ENCODE peak calls at places on chromosome 21, in four cellular contexts. One of them, this sample, is unnamed.

GRCh38 chr21:36909901-36910561 is 56.4 kb downstream of the HLCS start:
- DNase-seq in endothelial cell: no peak
- DNase-seq in T-helper 2 cell treated with Interferon-gamma antibody and Interleukin-4, amounts not matched to agents 5 μg/mL and 100 μg/mL, for 36 hours: no peak
- DNase-seq in RPMI7951: peak
- DNase-seq in this sample: peak

GRCh38 chr21:41247561-41247968 is 69.0 kb upstream of the FAM3B start:
- DNase-seq in endothelial cell: no peak
- DNase-seq in T-helper 2 cell treated with Interferon-gamma antibody and Interleukin-4, amounts not matched to agents 5 μg/mL and 100 μg/mL, for 36 hours: no peak
- DNase-seq in RPMI7951: no peak
- DNase-seq in this sample: no peak

GRCh38 chr21:32979598-32980268 is 46.0 kb upstream of the OLIG2 start:
- DNase-seq in endothelial cell: no peak
- DNase-seq in T-helper 2 cell treated with Interferon-gamma antibody and Interleukin-4, amounts not matched to agents 5 μg/mL and 100 μg/mL, for 36 hours: no peak
- DNase-seq in RPMI7951: no peak
- DNase-seq in this sample: no peak

GRCh38 chr21:45767071-45768006 is 123.8 kb downstream of the PCBP3 start:
- DNase-seq in RPMI7951: no peak
- DNase-seq in endothelial cell: no peak
- DNase-seq in T-helper 2 cell treated with Interferon-gamma antibody and Interleukin-4, amounts not matched to agents 5 μg/mL and 100 μg/mL, for 36 hours: peak
- DNase-seq in this sample: no peak

GRCh38 chr21:37206531-37206930 is 60.6 kb downstream of the VPS26C start:
- DNase-seq in endothelial cell: no peak
- DNase-seq in T-helper 2 cell treated with Interferon-gamma antibody and Interleukin-4, amounts not matched to agents 5 μg/mL and 100 μg/mL, for 36 hours: no peak
- DNase-seq in RPMI7951: no peak
- DNase-seq in this sample: no peak

GRCh38 chr21:41642399-41642798 is 124.5 kb downstream of the RIPK4 start:
- DNase-seq in RPMI7951: peak
- DNase-seq in endothelial cell: no peak
- DNase-seq in T-helper 2 cell treated with Interferon-gamma antibody and Interleukin-4, amounts not matched to agents 5 μg/mL and 100 μg/mL, for 36 hours: no peak
- DNase-seq in this sample: no peak

GRCh38 chr21:32391755-32392154 is 1.1 kb downstream of the URB1 start:
- DNase-seq in RPMI7951: no peak
- DNase-seq in T-helper 2 cell treated with Interferon-gamma antibody and Interleukin-4, amounts not matched to agents 5 μg/mL and 100 μg/mL, for 36 hours: no peak
- DNase-seq in endothelial cell: no peak
- DNase-seq in this sample: no peak

GRCh38 chr21:45358711-45359310 is 46.2 kb upstream of the COL18A1 start:
- DNase-seq in T-helper 2 cell treated with Interferon-gamma antibody and Interleukin-4, amounts not matched to agents 5 μg/mL and 100 μg/mL, for 36 hours: no peak
- DNase-seq in endothelial cell: no peak
- DNase-seq in RPMI7951: no peak
- DNase-seq in this sample: no peak

GRCh38 chr21:25735221-25735894 is 586 bp downstream of the GABPA start:
- DNase-seq in T-helper 2 cell treated with Interferon-gamma antibody and Interleukin-4, amounts not matched to agents 5 μg/mL and 100 μg/mL, for 36 hours: peak
- DNase-seq in endothelial cell: peak
- DNase-seq in RPMI7951: peak
- DNase-seq in this sample: peak

GRCh38 chr21:46048926-46049889 is 48.7 kb upstream of the COL6A2 start:
- DNase-seq in RPMI7951: peak
- DNase-seq in endothelial cell: no peak
- DNase-seq in T-helper 2 cell treated with Interferon-gamma antibody and Interleukin-4, amounts not matched to agents 5 μg/mL and 100 μg/mL, for 36 hours: no peak
- DNase-seq in this sample: no peak

GRCh38 chr21:41921089-41921819 is 32.6 kb downstream of the C2CD2 start:
- DNase-seq in T-helper 2 cell treated with Interferon-gamma antibody and Interleukin-4, amounts not matched to agents 5 μg/mL and 100 μg/mL, for 36 hours: no peak
- DNase-seq in endothelial cell: no peak
- DNase-seq in RPMI7951: no peak
- DNase-seq in this sample: no peak

GRCh38 chr21:43667191-43667904 is 8.0 kb downstream of the RRP1B start:
- DNase-seq in endothelial cell: no peak
- DNase-seq in T-helper 2 cell treated with Interferon-gamma antibody and Interleukin-4, amounts not matched to agents 5 μg/mL and 100 μg/mL, for 36 hours: no peak
- DNase-seq in RPMI7951: peak
- DNase-seq in this sample: no peak

GRCh38 chr21:45507523-45507875 is 34.7 kb downstream of the SLC19A1 start:
- DNase-seq in T-helper 2 cell treated with Interferon-gamma antibody and Interleukin-4, amounts not matched to agents 5 μg/mL and 100 μg/mL, for 36 hours: no peak
- DNase-seq in endothelial cell: no peak
- DNase-seq in RPMI7951: no peak
- DNase-seq in this sample: no peak

GRCh38 chr21:16086121-16086520 is 356.3 kb downstream of the USP25 start:
- DNase-seq in endothelial cell: no peak
- DNase-seq in RPMI7951: no peak
- DNase-seq in T-helper 2 cell treated with Interferon-gamma antibody and Interleukin-4, amounts not matched to agents 5 μg/mL and 100 μg/mL, for 36 hours: no peak
- DNase-seq in this sample: no peak

GRCh38 chr21:31537872-31538576 is 121.5 kb upstream of the SOD1 start:
- DNase-seq in T-helper 2 cell treated with Interferon-gamma antibody and Interleukin-4, amounts not matched to agents 5 μg/mL and 100 μg/mL, for 36 hours: no peak
- DNase-seq in RPMI7951: no peak
- DNase-seq in endothelial cell: peak
- DNase-seq in this sample: no peak

GRCh38 chr21:28871388-28872015 is 121.2 kb downstream of the LTN1 start:
- DNase-seq in RPMI7951: no peak
- DNase-seq in T-helper 2 cell treated with Interferon-gamma antibody and Interleukin-4, amounts not matched to agents 5 μg/mL and 100 μg/mL, for 36 hours: no peak
- DNase-seq in endothelial cell: no peak
- DNase-seq in this sample: no peak

GRCh38 chr21:45341779-45342178 is 54.1 kb upstream of the POFUT2 start:
- DNase-seq in T-helper 2 cell treated with Interferon-gamma antibody and Interleukin-4, amounts not matched to agents 5 μg/mL and 100 μg/mL, for 36 hours: no peak
- DNase-seq in RPMI7951: no peak
- DNase-seq in endothelial cell: no peak
- DNase-seq in this sample: no peak

GRCh38 chr21:15061284-15061683 is 3.5 kb downstream of the NRIP1 start:
- DNase-seq in endothelial cell: no peak
- DNase-seq in T-helper 2 cell treated with Interferon-gamma antibody and Interleukin-4, amounts not matched to agents 5 μg/mL and 100 μg/mL, for 36 hours: no peak
- DNase-seq in RPMI7951: no peak
- DNase-seq in this sample: no peak

GRCh38 chr21:45529785-45530422 is 12.3 kb downstream of the SLC19A1 start:
- DNase-seq in RPMI7951: no peak
- DNase-seq in T-helper 2 cell treated with Interferon-gamma antibody and Interleukin-4, amounts not matched to agents 5 μg/mL and 100 μg/mL, for 36 hours: no peak
- DNase-seq in endothelial cell: no peak
- DNase-seq in this sample: no peak

GRCh38 chr21:42353623-42354022 is 2.8 kb upstream of the TFF2 start:
- DNase-seq in RPMI7951: no peak
- DNase-seq in T-helper 2 cell treated with Interferon-gamma antibody and Interleukin-4, amounts not matched to agents 5 μg/mL and 100 μg/mL, for 36 hours: no peak
- DNase-seq in endothelial cell: no peak
- DNase-seq in this sample: no peak

GRCh38 chr21:20592482-20592881 is 405.7 kb upstream of the NCAM2 start:
- DNase-seq in T-helper 2 cell treated with Interferon-gamma antibody and Interleukin-4, amounts not matched to agents 5 μg/mL and 100 μg/mL, for 36 hours: no peak
- DNase-seq in RPMI7951: no peak
- DNase-seq in endothelial cell: no peak
- DNase-seq in this sample: no peak

This sample was measured in foreskin melanocyte.